ENCODE peak calls at places on chromosomes 11 and 22, in seven cellular contexts. M, V, Y, N, G, O and X are unnamed samples.

GRCh38 chr22:49723478-49724029 is 104.1 kb downstream of the BRD1 start:
- DNase-seq in O (no peak), Y (no peak), N (no peak), M (no peak), V (no peak), G (no peak), X (no peak)

GRCh38 chr11:33575311-33575710 is 125.3 kb downstream of the C11orf91 start:
- DNase-seq in M (no peak), Y (no peak), G (no peak), V (no peak), N (no peak), O (no peak), X (no peak)

GRCh38 chr22:30870451-30871345 is 97.9 kb downstream of the MORC2 start:
- DNase-seq in M (no peak), V (no peak), O (no peak), G (no peak), N (no peak), Y (no peak), X (no peak)

GRCh38 chr22:22342697-22343602 is 98.4 kb downstream of the VPREB1 start:
- DNase-seq in V (no peak), M (peak; percentile 29), O (no peak), Y (peak; percentile 45), G (peak; percentile 11), N (no peak), X (peak; percentile 26)

GRCh38 chr11:113161671-113162589 is 152.5 kb upstream of the TTC12 start:
- DNase-seq in V (no peak), Y (no peak), N (no peak), G (no peak), M (no peak), O (no peak), X (no peak)

GRCh38 chr11:25159341-25159740 is 662.5 kb downstream of the LUZP2 start:
- DNase-seq in O (no peak), N (peak; percentile 6), Y (peak; percentile 13), M (peak; percentile 36), G (no peak), V (no peak), X (no peak)

GRCh38 chr22:49574861-49575702 is 252.6 kb downstream of the BRD1 start:
- DNase-seq in O (no peak), N (no peak), V (no peak), M (no peak), G (no peak), Y (no peak), X (no peak)

GRCh38 chr11:128207861-128208321 is 379.5 kb downstream of the ETS1 start:
- DNase-seq in Y (peak; percentile 95), O (peak; percentile 44), V (peak; percentile 97), M (peak; percentile 98), G (no peak), N (peak; percentile 67), X (peak; percentile 92)

GRCh38 chr11:80773919-80774318 is 1333.1 kb upstream of the TENM4 start:
- DNase-seq in M (no peak), V (no peak), N (no peak), O (no peak), G (no peak), Y (no peak), X (no peak)

GRCh38 chr11:131606936-131607335 is 236.5 kb downstream of the NTM start:
- DNase-seq in N (no peak), G (no peak), O (no peak), M (no peak), V (no peak), Y (peak; percentile 24), X (no peak)

GRCh38 chr11:11189501-11189900 is 163.5 kb downstream of the CSNK2A3 start:
- DNase-seq in M (no peak), V (no peak), O (no peak), Y (no peak), N (no peak), G (no peak), X (no peak)

GRCh38 chr22:19522190-19522880 is 1.9 kb downstream of the CLDN5 start:
- DNase-seq in O (no peak), N (no peak), M (no peak), Y (no peak), G (peak; percentile 15), V (no peak), X (no peak)
- H3K4me3 ChIP-seq in O (no peak overlapping the region), N (no peak overlapping the region), M (no peak overlapping the region), Y (no peak overlapping the region), G (peak overlapping the region; percentile 59), V (no peak overlapping the region), X (no peak overlapping the region)

GRCh38 chr11:6746626-6747025 is 25.1 kb downstream of the OR2AG2 start:
- DNase-seq in O (no peak), M (no peak), G (no peak), Y (no peak), N (no peak), V (no peak), X (no peak)

GRCh38 chr11:6747097-6747662 is 24.6 kb downstream of the OR2AG2 start:
- DNase-seq in O (no peak), N (no peak), V (no peak), G (no peak), Y (no peak), M (no peak), X (no peak)

GRCh38 chr11:6746086-6746618 is 25.6 kb downstream of the OR2AG2 start:
- DNase-seq in N (no peak), G (no peak), V (no peak), Y (peak; percentile 37), M (peak; percentile 6), O (no peak), X (no peak)

GRCh38 chr11:6745018-6745417 is 26.8 kb downstream of the OR2AG2 start:
- DNase-seq in Y (no peak), O (no peak), N (no peak), M (no peak), G (no peak), V (no peak), X (no peak)

GRCh38 chr11:6745465-6746015 is 26.2 kb downstream of the OR2AG2 start:
- DNase-seq in O (no peak), M (no peak), Y (peak; percentile 21), V (no peak), N (no peak), G (no peak), X (no peak)
- H3K4me3 ChIP-seq in O (no peak overlapping the region), M (no peak overlapping the region), Y (no peak overlapping the region), V (no peak overlapping the region), N (no peak overlapping the region), G (no peak overlapping the region), X (no peak overlapping the region)

DNA sequence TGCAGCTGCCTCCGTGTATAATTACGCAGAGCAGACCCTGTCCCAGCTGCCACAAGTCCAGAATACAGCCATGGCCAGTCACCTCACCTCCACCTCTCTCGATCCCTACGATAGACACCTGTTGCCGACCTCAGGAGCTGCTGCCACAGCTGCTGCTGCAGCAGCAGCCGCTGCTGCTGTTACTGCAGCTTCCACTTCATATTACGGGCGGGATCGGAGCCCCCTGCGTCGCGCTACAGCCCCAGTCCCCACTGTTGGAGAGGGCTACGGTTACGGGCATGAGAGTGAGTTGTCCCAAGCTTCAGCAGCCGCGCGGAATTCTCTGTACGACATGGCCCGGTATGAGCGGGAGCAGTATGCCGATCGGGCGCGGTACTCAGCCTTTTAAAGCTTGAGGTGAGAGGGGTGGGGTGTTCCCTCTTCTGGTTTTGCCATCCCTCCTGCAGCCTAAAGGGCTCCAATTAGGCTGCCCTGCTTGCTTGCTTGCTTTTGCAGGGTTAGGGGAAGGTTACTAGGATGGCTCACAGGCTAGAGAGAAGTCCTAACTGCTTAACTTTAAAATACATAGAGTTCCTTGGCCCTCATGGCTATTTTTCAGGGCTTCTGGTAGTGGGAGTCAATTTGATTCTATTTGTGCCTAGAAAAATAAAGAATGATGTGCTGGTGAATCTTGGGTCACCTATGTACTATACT is 5.4 kb downstream of the RBM4 start:
- DNase-seq in O (no peak), M (no peak), G (no peak), V (no peak), Y (no peak), N (no peak), X (no peak)
- H3K4me3 ChIP-seq in O (no peak overlapping the region), M (no peak overlapping the region), G (peak overlapping the region; percentile 78), V (no peak overlapping the region), Y (no peak overlapping the region), N (no peak overlapping the region), X (peak overlapping the region; percentile 30)

GRCh38 chr11:99960536-99960935 is 726.6 kb upstream of the ARHGAP42 start:
- DNase-seq in Y (peak; percentile 61), G (no peak), O (no peak), M (no peak), N (no peak), V (no peak), X (peak; percentile 5)
- H3K4me3 ChIP-seq in Y (no peak overlapping the region), G (no peak overlapping the region), O (no peak overlapping the region), M (no peak overlapping the region), N (no peak overlapping the region), V (no peak overlapping the region), X (no peak overlapping the region)

GRCh38 chr11:9568161-9568853 is 5.2 kb upstream of the WEE1 start:
- DNase-seq in V (no peak), N (no peak), O (no peak), G (no peak), M (peak; percentile 22), Y (peak; percentile 23), X (no peak)
- H3K4me3 ChIP-seq in V (no peak overlapping the region), N (no peak overlapping the region), O (no peak overlapping the region), G (no peak overlapping the region), M (no peak overlapping the region), Y (no peak overlapping the region), X (no peak overlapping the region)

DNA sequence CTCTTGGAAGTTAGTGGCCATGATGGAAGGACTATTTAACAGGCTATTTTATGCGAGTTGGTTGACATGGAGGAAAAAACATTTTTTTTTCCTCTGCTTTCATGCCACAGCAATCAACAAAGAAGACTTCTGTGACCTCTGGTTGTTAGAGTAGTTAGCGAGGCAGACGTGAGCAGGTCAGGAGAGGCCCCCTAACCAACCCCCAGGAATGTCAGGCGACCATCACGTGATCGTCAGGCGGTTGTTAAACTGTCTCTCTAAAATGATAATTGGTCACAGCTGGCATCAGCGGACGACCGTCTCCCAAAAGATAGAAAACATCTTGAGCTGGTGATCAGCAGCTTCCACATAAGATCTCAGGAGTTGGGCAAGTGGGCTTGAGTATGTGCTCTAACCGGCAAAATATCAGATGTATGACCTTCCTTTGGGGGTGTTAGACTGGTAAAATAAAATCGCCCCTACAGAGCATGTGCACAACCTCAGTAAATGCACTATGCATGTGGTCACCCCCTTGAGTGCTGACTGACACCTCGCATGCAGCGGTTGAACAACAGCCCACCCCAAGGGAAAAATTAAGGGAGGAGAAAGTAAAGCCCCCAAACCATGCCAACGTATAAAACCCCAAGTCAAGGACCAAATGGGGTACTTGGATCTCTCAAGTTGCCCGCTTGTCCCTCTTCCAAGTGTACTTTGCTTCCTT is 20.9 kb upstream of the NARS2 start:
- DNase-seq in G (no peak), M (no peak), V (no peak), N (no peak), Y (no peak), O (peak; percentile 15), X (no peak)
- H3K4me3 ChIP-seq in G (no peak overlapping the region), M (no peak overlapping the region), V (no peak overlapping the region), N (no peak overlapping the region), Y (no peak overlapping the region), O (no peak overlapping the region), X (no peak overlapping the region)